ENCODE peak calls at places on chromosomes 16 and 17, in four cellular contexts. One of them, this sample, is unnamed.

GRCh38 chr16:8931864-8932263 is 31.8 kb downstream of the USP7 start:
- DNase-seq in transverse colon: peak
- DNase-seq in EH: peak
- DNase-seq in GM12892: no peak
- DNase-seq in this sample: no peak

GRCh38 chr17:69972251-69972650 is 102.8 kb upstream of the KCNJ16 start:
- DNase-seq in EH: peak
- DNase-seq in transverse colon: no peak
- DNase-seq in GM12892: no peak
- DNase-seq in this sample: no peak

GRCh38 chr17:48643697-48644012 is 17.5 kb upstream of the HOXB9 start:
- DNase-seq in EH: no peak
- DNase-seq in GM12892: no peak
- DNase-seq in transverse colon: no peak
- DNase-seq in this sample: no peak

GRCh38 chr16:70735141-70735979 is 49.5 kb upstream of the MTSS2 start:
- DNase-seq in EH: peak
- DNase-seq in transverse colon: no peak
- DNase-seq in GM12892: no peak
- DNase-seq in this sample: no peak

GRCh38 chr16:57994778-57995177 is 5.7 kb downstream of the ZNF319 start:
- DNase-seq in transverse colon: peak
- DNase-seq in GM12892: peak
- DNase-seq in EH: peak
- DNase-seq in this sample: peak

GRCh38 chr17:20914658-20915057 is 128.2 kb downstream of the USP22 start:
- DNase-seq in EH: no peak
- DNase-seq in transverse colon: no peak
- DNase-seq in GM12892: no peak
- DNase-seq in this sample: no peak

GRCh38 chr17:45160505-45161287 is 979 bp upstream of the HEXIM2 start:
- DNase-seq in transverse colon: peak
- DNase-seq in GM12892: no peak
- DNase-seq in EH: peak
- DNase-seq in this sample: peak

GRCh38 chr17:50028207-50029120 is 27.4 kb upstream of the ITGA3 start:
- DNase-seq in transverse colon: no peak
- DNase-seq in GM12892: no peak
- DNase-seq in EH: peak
- DNase-seq in this sample: no peak